ENCODE peak calls at places on chromosomes 1 and 21, in four cellular contexts. R is HepG2, Z is H1, C is K562. M is an unnamed sample.
A peak's percentile ranks its signal among the peaks of the same experiment; 100 is the strongest.

GRCh38 chr1:42340093-42340492 is 5.1 kb upstream of the FOXJ3 start:
- DNase-seq in R (peak; percentile 90), Z (no peak), C (no peak), M (no peak)

GRCh38 chr1:162391790-162392563 is 10.4 kb downstream of the C1orf226 start:
- DNase-seq in R (peak; percentile 28), Z (peak; percentile 40), C (peak; percentile 64), M (peak; percentile 42)

GRCh38 chr1:191022856-191023255 is 545.2 kb upstream of the BRINP3 start:
- DNase-seq in R (no peak), Z (no peak), C (no peak), M (no peak)

GRCh38 chr1:23951646-23952095 is 8.0 kb upstream of the PNRC2 start:
- DNase-seq in R (peak; percentile 86), Z (no peak), C (no peak), M (no peak)

GRCh38 chr21:46228345-46229051 is at the start of gene LSS:
- DNase-seq in R (peak; percentile 95), Z (peak; percentile 97), C (peak; percentile 98), M (peak; percentile 93)

GRCh38 chr1:78092686-78093085 is 46.9 kb downstream of the GIPC2 start:
- DNase-seq in R (no peak), Z (no peak), C (no peak), M (peak; percentile 40)

GRCh38 chr21:21238882-21239400 is 240.7 kb downstream of the NCAM2 start:
- DNase-seq in R (no peak), Z (no peak), C (no peak), M (no peak)

GRCh38 chr1:48691429-48692001 is 85.2 kb downstream of the BEND5 start:
- DNase-seq in R (no peak), Z (no peak), C (no peak), M (no peak)

GRCh38 chr1:150256549-150257341 is 829 bp upstream of the CA14 start:
- DNase-seq in R (peak; percentile 53), Z (peak; percentile 70), C (peak; percentile 17), M (no peak)

GRCh38 chr1:150259217-150259616 is 1.6 kb downstream of the CA14 start:
- DNase-seq in R (no peak), Z (no peak), C (no peak), M (no peak)

GRCh38 chr1:150259758-150260669 is 2.4 kb downstream of the CA14 start:
- DNase-seq in R (peak; percentile 79), Z (peak; percentile 81), C (no peak), M (no peak)

GRCh38 chr1:150257624-150258274 is at the start of gene CA14:
- DNase-seq in R (no peak), Z (peak; percentile 68), C (peak; percentile 7), M (no peak)

DNA sequence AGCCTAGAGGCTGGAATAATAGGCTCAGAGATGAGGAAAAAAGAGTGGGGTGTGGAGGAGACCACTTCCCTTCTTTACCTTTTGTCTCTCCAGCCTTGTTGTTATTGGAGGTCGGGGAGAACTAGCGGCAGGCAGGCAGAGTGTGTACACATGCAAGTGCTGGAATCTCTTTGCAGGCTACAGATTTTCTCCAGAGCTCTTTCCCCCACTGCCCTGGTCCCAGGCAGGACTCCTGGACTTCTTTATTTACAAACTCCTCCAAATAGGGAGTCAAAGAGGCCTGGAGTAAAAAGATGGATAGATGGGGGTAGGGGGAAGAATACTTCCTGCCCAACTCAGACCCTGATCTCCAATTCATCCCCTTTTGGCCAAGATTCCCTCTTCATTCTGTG is 697 bp downstream of the CA14 start:
- DNase-seq in R (no peak), Z (no peak), C (no peak), M (no peak)
- TF ChIP-seq RAD21 in R (no peak), Z (no peak), C (no peak), M (no peak)

GRCh38 chr1:226201029-226201593 is 14.6 kb upstream of the ACBD3 start:
- DNase-seq in R (no peak), Z (no peak), C (no peak), M (peak; percentile 13)
- TF ChIP-seq FOSL1 in R (no peak), Z (no peak), C (no peak), M (no peak)

DNA sequence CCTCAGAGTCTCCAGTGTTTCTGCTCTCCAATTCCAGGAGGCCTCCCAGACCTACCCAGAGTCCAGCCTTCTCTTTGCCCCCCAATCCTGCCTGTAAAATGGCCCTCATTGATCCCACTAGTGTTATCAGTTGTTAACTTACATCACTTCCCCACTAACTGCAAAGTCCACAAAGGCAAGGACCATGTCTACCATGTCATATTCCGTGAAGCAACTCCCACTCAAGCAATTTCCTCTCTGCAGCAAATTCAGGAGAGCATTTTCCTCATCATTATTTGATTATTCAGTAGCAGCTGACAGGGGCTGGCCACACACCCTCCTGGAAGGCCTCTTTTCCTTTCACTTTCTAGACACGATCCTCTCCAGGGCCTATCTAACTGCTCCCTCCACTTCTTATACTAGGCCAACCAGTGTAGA is 153.5 kb downstream of the RERE start:
- DNase-seq in R (peak; percentile 68), Z (no peak), C (no peak), M (no peak)
- H3K4me1 ChIP-seq in R (peaks cover 97% of the 10 kb centered on the region), Z (peaks cover 14% of the 10 kb centered on the region), C (peaks cover 67% of the 10 kb centered on the region), M (peaks cover 4% of the 10 kb centered on the region)

GRCh38 chr1:212771341-212771740 is 20.2 kb downstream of the NSL1 start:
- DNase-seq in R (no peak), Z (no peak), C (no peak), M (no peak)

GRCh38 chr1:212774584-212774983 is 17.0 kb downstream of the NSL1 start:
- DNase-seq in R (no peak), Z (no peak), C (no peak), M (no peak)

GRCh38 chr1:212773011-212773410 is 18.6 kb downstream of the NSL1 start:
- DNase-seq in R (no peak), Z (no peak), C (no peak), M (no peak)

GRCh38 chr1:212777166-212777565 is 14.4 kb downstream of the NSL1 start:
- DNase-seq in R (no peak), Z (no peak), C (no peak), M (no peak)

DNA sequence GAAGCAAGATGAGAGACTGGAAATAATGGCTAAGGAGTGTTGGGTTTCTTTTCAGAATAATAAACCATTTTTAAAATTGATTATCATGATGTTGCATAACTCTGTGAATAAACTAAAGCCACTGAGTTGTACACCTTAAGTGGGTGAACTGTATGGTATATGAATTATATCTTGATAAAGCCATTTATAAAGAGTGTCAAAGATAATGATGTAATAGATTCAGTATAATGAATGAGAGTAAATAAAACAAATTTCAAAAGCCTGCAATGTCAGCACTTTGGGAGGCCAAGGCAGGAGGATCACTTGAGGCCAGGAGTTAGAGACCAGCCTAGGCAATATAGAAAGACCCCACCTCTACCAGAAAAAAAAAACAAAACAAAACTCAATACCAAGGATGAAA is 16.3 kb downstream of the NSL1 start:
- DNase-seq in R (no peak), Z (no peak), C (no peak), M (no peak)
- TF ChIP-seq RAD21 in R (no peak), Z (no peak), C (no peak), M (no peak)

GRCh38 chr1:22868331-22868730 is 104.3 kb downstream of the LACTBL1 start:
- DNase-seq in R (no peak), Z (no peak), C (no peak), M (no peak)
- TF ChIP-seq FOSL1 in R (no peak), Z (no peak), C (no peak), M (no peak)

DNA sequence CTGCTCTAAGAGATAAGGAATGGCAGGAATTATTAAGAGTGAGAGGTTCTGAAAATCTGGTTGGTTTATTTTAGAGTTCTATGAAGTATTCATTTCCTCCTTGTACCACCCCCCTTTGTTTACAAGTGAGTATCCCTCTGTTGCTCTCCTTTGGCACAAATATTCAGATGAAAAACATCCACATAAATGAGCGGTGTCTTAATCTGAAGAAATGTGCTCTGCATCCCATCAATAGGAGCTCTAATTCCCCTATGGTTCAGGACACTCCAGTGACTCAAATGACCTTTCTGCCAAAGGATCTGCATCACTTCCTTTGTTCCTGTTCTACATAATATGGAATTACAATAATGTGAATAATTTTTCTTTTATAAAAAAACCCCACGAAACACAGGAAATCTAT is 16.6 kb downstream of the DDAH1 start:
- DNase-seq in R (no peak), Z (no peak), C (no peak), M (no peak)
- H3K4me1 ChIP-seq in R (peaks cover 20% of the 10 kb centered on the region), Z (peaks cover 8% of the 10 kb centered on the region), C (no peaks in the 10 kb centered on the region), M (peaks cover 32% of the 10 kb centered on the region)

GRCh38 chr1:9537863-9538668 is 1.2 kb upstream of the SLC25A33 start:
- DNase-seq in R (peak; percentile 97), Z (no peak), C (no peak), M (no peak)
- TF ChIP-seq RAD21 in R (peak; percentile 20), Z (no peak), C (no peak), M (no peak)

GRCh38 chr1:55131801-55132200 is 83.4 kb downstream of the USP24 start:
- DNase-seq in R (no peak), Z (no peak), C (no peak), M (no peak)
- TF ChIP-seq FOSL1 in R (no peak), Z (no peak), C (no peak), M (no peak)

M was measured in HCT116.